ENCODE peak calls at places on chromosome 13, in eight cellular contexts. One of them, this sample, is unnamed. For H3K4me1, the result is how much of the 10 kb centered on the place peaks cover.

GRCh38 chr13:91745962-91746361 is 347.5 kb downstream of the GPC5 start:
- DNase-seq in vagina: no peak
- DNase-seq in ovary: no peak
- DNase-seq in Peyer's patch: no peak
- DNase-seq in suprapubic skin: no peak
- DNase-seq in stomach: no peak
- DNase-seq in breast epithelium: no peak
- DNase-seq in uterus: no peak
- DNase-seq in this sample: no peak

GRCh38 chr13:38421590-38422560 is 72.2 kb downstream of the UFM1 start:
- DNase-seq in vagina: no peak
- DNase-seq in ovary: no peak
- DNase-seq in Peyer's patch: no peak
- DNase-seq in suprapubic skin: no peak
- DNase-seq in stomach: no peak
- DNase-seq in breast epithelium: no peak
- DNase-seq in uterus: no peak
- DNase-seq in this sample: no peak

GRCh38 chr13:109704771-109705628 is 81.4 kb downstream of the IRS2 start:
- DNase-seq in vagina: no peak
- DNase-seq in ovary: no peak
- DNase-seq in Peyer's patch: no peak
- DNase-seq in suprapubic skin: peak
- DNase-seq in stomach: peak
- DNase-seq in breast epithelium: no peak
- DNase-seq in uterus: no peak
- DNase-seq in this sample: peak

GRCh38 chr13:113420833-113421600 is 32.3 kb downstream of the ADPRHL1 start:
- DNase-seq in vagina: no peak
- DNase-seq in ovary: no peak
- DNase-seq in Peyer's patch: no peak
- DNase-seq in suprapubic skin: no peak
- DNase-seq in stomach: no peak
- DNase-seq in breast epithelium: no peak
- DNase-seq in uterus: no peak
- DNase-seq in this sample: no peak

GRCh38 chr13:98187155-98187726 is 10.2 kb upstream of the RNF113B start:
- DNase-seq in vagina: no peak
- DNase-seq in ovary: no peak
- DNase-seq in Peyer's patch: no peak
- DNase-seq in suprapubic skin: no peak
- DNase-seq in stomach: no peak
- DNase-seq in breast epithelium: no peak
- DNase-seq in uterus: no peak
- DNase-seq in this sample: no peak

GRCh38 chr13:23570099-23570926 is at the start of gene TNFRSF19:
- DNase-seq in vagina: no peak
- DNase-seq in ovary: no peak
- DNase-seq in Peyer's patch: no peak
- DNase-seq in suprapubic skin: no peak
- DNase-seq in stomach: no peak
- DNase-seq in breast epithelium: no peak
- DNase-seq in uterus: peak
- DNase-seq in this sample: no peak

GRCh38 chr13:28622286-28622685 is 36.6 kb upstream of the POMP start:
- DNase-seq in vagina: no peak
- DNase-seq in ovary: no peak
- DNase-seq in Peyer's patch: no peak
- DNase-seq in suprapubic skin: peak
- DNase-seq in stomach: peak
- DNase-seq in breast epithelium: no peak
- DNase-seq in uterus: no peak
- DNase-seq in this sample: peak

GRCh38 chr13:83220241-83220640 is 662.0 kb downstream of the SLITRK1 start:
- DNase-seq in vagina: no peak
- DNase-seq in ovary: no peak
- DNase-seq in Peyer's patch: no peak
- DNase-seq in suprapubic skin: no peak
- DNase-seq in stomach: no peak
- DNase-seq in breast epithelium: no peak
- DNase-seq in uterus: no peak
- DNase-seq in this sample: no peak

GRCh38 chr13:48125794-48126228 is 30.9 kb upstream of the MED4 start:
- DNase-seq in vagina: no peak
- DNase-seq in ovary: peak
- DNase-seq in Peyer's patch: no peak
- DNase-seq in suprapubic skin: no peak
- DNase-seq in stomach: no peak
- DNase-seq in breast epithelium: no peak
- DNase-seq in uterus: peak
- DNase-seq in this sample: no peak

GRCh38 chr13:30705672-30706071 is 29.7 kb upstream of the ALOX5AP start:
- DNase-seq in vagina: no peak
- DNase-seq in ovary: no peak
- DNase-seq in Peyer's patch: no peak
- DNase-seq in suprapubic skin: no peak
- DNase-seq in stomach: no peak
- DNase-seq in breast epithelium: no peak
- DNase-seq in uterus: no peak
- DNase-seq in this sample: no peak

GRCh38 chr13:89554801-89555200 is 1792.7 kb upstream of the MIR17HG start:
- DNase-seq in vagina: no peak
- DNase-seq in ovary: no peak
- DNase-seq in Peyer's patch: no peak
- DNase-seq in suprapubic skin: no peak
- DNase-seq in stomach: no peak
- DNase-seq in breast epithelium: no peak
- DNase-seq in uterus: no peak
- DNase-seq in this sample: no peak

DNA sequence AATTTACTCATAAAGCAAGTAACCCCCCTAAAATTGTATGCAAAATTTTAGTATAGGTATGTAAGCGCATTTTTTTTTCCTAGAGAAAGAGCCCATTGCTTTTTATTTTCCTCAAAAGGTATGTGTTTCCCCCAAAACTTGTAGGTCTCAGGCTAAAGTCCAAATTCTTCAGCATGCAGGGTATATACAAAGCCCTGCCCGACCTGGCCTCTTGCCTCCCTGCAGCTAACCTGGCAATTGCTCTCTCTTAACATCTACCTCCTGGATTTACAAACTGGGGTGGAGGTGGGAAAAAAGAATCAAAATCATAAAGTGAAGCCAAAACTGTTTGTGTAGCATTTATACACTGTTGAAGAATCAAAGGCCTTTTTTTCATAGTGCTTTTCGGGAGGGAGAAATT is 107.8 kb downstream of the KCNRG start:
- DNase-seq in vagina: no peak
- DNase-seq in ovary: no peak
- DNase-seq in Peyer's patch: no peak
- DNase-seq in suprapubic skin: no peak
- DNase-seq in stomach: no peak
- DNase-seq in breast epithelium: no peak
- DNase-seq in uterus: no peak
- DNase-seq in this sample: no peak
- H3K4me1 ChIP-seq in vagina: under half
- H3K4me1 ChIP-seq in ovary: under half
- H3K4me1 ChIP-seq in Peyer's patch: under half
- H3K4me1 ChIP-seq in suprapubic skin: under half
- H3K4me1 ChIP-seq in stomach: under half
- H3K4me1 ChIP-seq in breast epithelium: under half
- H3K4me1 ChIP-seq in uterus: under half
- H3K4me1 ChIP-seq in this sample: half or more

GRCh38 chr13:73603646-73604045 is 530.6 kb downstream of the KLF12 start:
- DNase-seq in vagina: no peak
- DNase-seq in ovary: no peak
- DNase-seq in Peyer's patch: no peak
- DNase-seq in suprapubic skin: no peak
- DNase-seq in stomach: no peak
- DNase-seq in breast epithelium: no peak
- DNase-seq in uterus: no peak
- DNase-seq in this sample: no peak
- H3K27ac ChIP-seq in vagina: no peak
- H3K27ac ChIP-seq in ovary: no peak
- H3K27ac ChIP-seq in Peyer's patch: no peak
- H3K27ac ChIP-seq in suprapubic skin: no peak
- H3K27ac ChIP-seq in stomach: no peak
- H3K27ac ChIP-seq in breast epithelium: no peak
- H3K27ac ChIP-seq in uterus: no peak
- H3K27ac ChIP-seq in this sample: no peak

GRCh38 chr13:96089139-96089538 is 768 bp upstream of the HS6ST3 start:
- DNase-seq in vagina: no peak
- DNase-seq in ovary: no peak
- DNase-seq in Peyer's patch: no peak
- DNase-seq in suprapubic skin: no peak
- DNase-seq in stomach: no peak
- DNase-seq in breast epithelium: no peak
- DNase-seq in uterus: no peak
- DNase-seq in this sample: no peak

GRCh38 chr13:96091932-96092253 is 2.0 kb downstream of the HS6ST3 start:
- DNase-seq in vagina: no peak
- DNase-seq in ovary: no peak
- DNase-seq in Peyer's patch: no peak
- DNase-seq in suprapubic skin: no peak
- DNase-seq in stomach: no peak
- DNase-seq in breast epithelium: no peak
- DNase-seq in uterus: no peak
- DNase-seq in this sample: no peak

GRCh38 chr13:96091164-96091931 is 1.4 kb downstream of the HS6ST3 start:
- DNase-seq in vagina: no peak
- DNase-seq in ovary: no peak
- DNase-seq in Peyer's patch: no peak
- DNase-seq in suprapubic skin: peak
- DNase-seq in stomach: peak
- DNase-seq in breast epithelium: no peak
- DNase-seq in uterus: peak
- DNase-seq in this sample: no peak

GRCh38 chr13:96090240-96091101 is 564 bp downstream of the HS6ST3 start:
- DNase-seq in vagina: no peak
- DNase-seq in ovary: no peak
- DNase-seq in Peyer's patch: no peak
- DNase-seq in suprapubic skin: no peak
- DNase-seq in stomach: peak
- DNase-seq in breast epithelium: no peak
- DNase-seq in uterus: no peak
- DNase-seq in this sample: no peak

DNA sequence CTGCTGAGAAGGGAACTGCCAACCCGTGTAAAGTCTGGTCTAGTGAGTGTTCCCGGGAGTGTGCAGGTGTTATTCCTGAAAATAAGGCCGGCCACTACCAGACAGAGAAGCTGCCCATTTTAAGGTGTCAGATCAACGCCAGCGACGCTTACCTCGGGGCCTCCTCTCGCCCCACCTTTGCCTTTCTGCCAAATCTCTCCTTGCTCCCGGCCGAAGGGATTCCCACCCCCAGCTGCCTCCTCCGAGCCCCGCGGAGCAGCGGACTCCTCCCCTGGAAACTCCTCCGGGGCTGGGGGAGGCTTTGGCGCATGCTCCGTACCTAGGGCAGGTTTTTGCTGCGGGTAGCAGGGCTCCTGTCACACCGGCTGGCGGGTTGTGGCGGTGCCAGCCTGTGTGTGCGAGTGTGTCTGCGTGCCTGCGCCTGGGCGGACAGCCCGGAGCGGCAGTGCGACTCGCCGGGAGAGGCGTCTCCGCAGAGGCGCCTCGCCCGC is at the start of gene HS6ST3:
- DNase-seq in vagina: no peak
- DNase-seq in ovary: no peak
- DNase-seq in Peyer's patch: no peak
- DNase-seq in suprapubic skin: peak
- DNase-seq in stomach: peak
- DNase-seq in breast epithelium: no peak
- DNase-seq in uterus: peak
- DNase-seq in this sample: no peak
- TF ChIP-seq POLR2A in vagina: no peak
- TF ChIP-seq POLR2A in ovary: no peak
- TF ChIP-seq POLR2A in Peyer's patch: no peak
- TF ChIP-seq POLR2A in suprapubic skin: no peak
- TF ChIP-seq POLR2A in stomach: no peak
- TF ChIP-seq POLR2A in breast epithelium: no peak
- TF ChIP-seq POLR2A in uterus: no peak
- TF ChIP-seq POLR2A in this sample: no peak

GRCh38 chr13:25943081-25943480 is 108.7 kb downstream of the SHISA2 start:
- DNase-seq in vagina: no peak
- DNase-seq in ovary: no peak
- DNase-seq in Peyer's patch: no peak
- DNase-seq in suprapubic skin: no peak
- DNase-seq in stomach: no peak
- DNase-seq in breast epithelium: no peak
- DNase-seq in uterus: no peak
- DNase-seq in this sample: no peak
- H3K4me1 ChIP-seq in vagina: under half
- H3K4me1 ChIP-seq in ovary: under half
- H3K4me1 ChIP-seq in Peyer's patch: under half
- H3K4me1 ChIP-seq in suprapubic skin: under half
- H3K4me1 ChIP-seq in stomach: under half
- H3K4me1 ChIP-seq in breast epithelium: under half
- H3K4me1 ChIP-seq in uterus: under half
- H3K4me1 ChIP-seq in this sample: under half

This sample was measured in spleen.